ENCODE peak calls at places on chromosomes 7 and 10, in seven cellular contexts. Q is spleen, A is activated gamma-delta T cell treated with Interleukin-2 at 50 U/mL for 16 hours, J is endothelial cell of umbilical vein, L is C1 segment of cervical spinal cord, W is HEK293T, Y is NCI-H1105 treated with DMSO at 0.1 percent for 48 hours. T is an unnamed sample.

GRCh38 chr10:630581-631073 is 58.8 kb downstream of the DIP2C start:
- DNase-seq in Q (peak), A (no peak), J (no peak), L (no peak), W (no peak), Y (peak), T (no peak)

GRCh38 chr7:111266613-111267012 is 175.7 kb downstream of the LRRN3 start:
- DNase-seq in Q (no peak), A (no peak), J (no peak), L (no peak), W (no peak), Y (no peak), T (no peak)

GRCh38 chr10:48518412-48518811 is 86.5 kb downstream of the ARHGAP22 start:
- DNase-seq in Q (peak), A (no peak), J (no peak), L (no peak), W (no peak), Y (no peak), T (no peak)

GRCh38 chr10:787933-788651 is 98.6 kb upstream of the DIP2C start:
- DNase-seq in Q (peak), A (no peak), J (no peak), L (no peak), W (no peak), Y (no peak), T (no peak)

GRCh38 chr7:83704564-83704963 is 55.6 kb upstream of the SEMA3E start:
- DNase-seq in Q (no peak), A (no peak), J (no peak), L (no peak), W (no peak), Y (no peak), T (no peak)

GRCh38 chr7:87926581-87927461 is 7.2 kb upstream of the ADAM22 start:
- DNase-seq in Q (no peak), A (no peak), J (no peak), L (no peak), W (no peak), Y (no peak), T (no peak)

GRCh38 chr7:102042016-102042656 is 224.7 kb downstream of the CUX1 start:
- DNase-seq in Q (no peak), A (no peak), J (peak), L (no peak), W (no peak), Y (no peak), T (no peak)

GRCh38 chr10:51804861-51805260 is 105.5 kb upstream of the CSTF2T start:
- DNase-seq in Q (no peak), A (no peak), J (peak), L (no peak), W (no peak), Y (no peak), T (no peak)

GRCh38 chr7:96303105-96303685 is 18.7 kb downstream of the SLC25A13 start:
- DNase-seq in Q (no peak), A (no peak), J (peak), L (no peak), W (peak), Y (no peak), T (no peak)

GRCh38 chr10:824946-825345 is 106.6 kb downstream of the LARP4B start:
- DNase-seq in Q (no peak), A (no peak), J (no peak), L (no peak), W (no peak), Y (no peak), T (no peak)

GRCh38 chr7:73721237-73721848 is 1.9 kb upstream of the STX1A start:
- DNase-seq in Q (no peak), A (no peak), J (no peak), L (peak), W (no peak), Y (peak), T (peak)

GRCh38 chr7:55569269-55569663 is 3.0 kb downstream of the VOPP1 start:
- DNase-seq in Q (peak), A (no peak), J (peak), L (no peak), W (no peak), Y (no peak), T (no peak)

GRCh38 chr10:118850418-118851061 is 95.8 kb upstream of the CACUL1 start:
- DNase-seq in Q (peak), A (peak), J (peak), L (no peak), W (peak), Y (peak), T (no peak)

GRCh38 chr7:22718200-22718711 is 8.7 kb upstream of the IL6 start:
- DNase-seq in Q (no peak), A (no peak), J (peak), L (no peak), W (no peak), Y (no peak), T (no peak)

T was measured in gastrocnemius medialis.